ENCODE peak calls at places on chromosomes 4 and X, in five cellular contexts. One of them, this sample, is unnamed.

GRCh38 chr4:158896459-158897238 is 127.8 kb downstream of the FNIP2 start:
- DNase-seq in endodermal cell: no peak
- DNase-seq in non-pigmented ciliary epithelial cell: no peak
- DNase-seq in T-helper 22 cell: no peak
- DNase-seq in sigmoid colon: no peak
- DNase-seq in this sample: no peak

GRCh38 chr4:38128478-38129451 is 168.6 kb downstream of the PTTG2 start:
- DNase-seq in sigmoid colon: no peak
- DNase-seq in endodermal cell: peak; percentile 78
- DNase-seq in T-helper 22 cell: peak; percentile 58
- DNase-seq in non-pigmented ciliary epithelial cell: no peak
- DNase-seq in this sample: no peak

GRCh38 chr4:153509724-153510123 is 43.6 kb downstream of the TMEM131L start:
- DNase-seq in T-helper 22 cell: no peak
- DNase-seq in sigmoid colon: no peak
- DNase-seq in endodermal cell: no peak
- DNase-seq in non-pigmented ciliary epithelial cell: no peak
- DNase-seq in this sample: no peak

GRCh38 chr4:108959497-108959896 is 196.6 kb upstream of the ETNPPL start:
- DNase-seq in T-helper 22 cell: no peak
- DNase-seq in endodermal cell: no peak
- DNase-seq in sigmoid colon: no peak
- DNase-seq in non-pigmented ciliary epithelial cell: no peak
- DNase-seq in this sample: no peak

GRCh38 chr4:156185514-156185913 is 231.8 kb upstream of the CTSO start:
- DNase-seq in T-helper 22 cell: no peak
- DNase-seq in endodermal cell: no peak
- DNase-seq in sigmoid colon: no peak
- DNase-seq in non-pigmented ciliary epithelial cell: no peak
- DNase-seq in this sample: no peak

GRCh38 chr4:124711469-124712416 is 789 bp downstream of the ANKRD50 start:
- DNase-seq in sigmoid colon: peak; percentile 73
- DNase-seq in endodermal cell: peak; percentile 90
- DNase-seq in T-helper 22 cell: peak; percentile 4
- DNase-seq in non-pigmented ciliary epithelial cell: peak; percentile 45
- DNase-seq in this sample: peak; percentile 53

GRCh38 chrX:261858-262390 is 19.3 kb upstream of the PLCXD1 start:
- DNase-seq in sigmoid colon: no peak
- DNase-seq in endodermal cell: peak; percentile 58
- DNase-seq in T-helper 22 cell: no peak
- DNase-seq in non-pigmented ciliary epithelial cell: no peak
- DNase-seq in this sample: no peak

GRCh38 chr4:111399523-111400135 is 745.6 kb upstream of the FAM241A start:
- DNase-seq in non-pigmented ciliary epithelial cell: peak; percentile 8
- DNase-seq in endodermal cell: no peak
- DNase-seq in sigmoid colon: no peak
- DNase-seq in T-helper 22 cell: no peak
- DNase-seq in this sample: no peak

GRCh38 chrX:2485789-2486345 is 14.9 kb downstream of the DHRSX start:
- DNase-seq in sigmoid colon: no peak
- DNase-seq in T-helper 22 cell: no peak
- DNase-seq in non-pigmented ciliary epithelial cell: no peak
- DNase-seq in endodermal cell: peak; percentile 37
- DNase-seq in this sample: no peak

GRCh38 chrX:78839711-78840110 is 92.2 kb downstream of the LPAR4 start:
- DNase-seq in endodermal cell: peak; percentile 50
- DNase-seq in sigmoid colon: no peak
- DNase-seq in T-helper 22 cell: no peak
- DNase-seq in non-pigmented ciliary epithelial cell: no peak
- DNase-seq in this sample: no peak

GRCh38 chrX:9816094-9816700 is 30.0 kb downstream of the SHROOM2 start:
- DNase-seq in T-helper 22 cell: no peak
- DNase-seq in non-pigmented ciliary epithelial cell: peak; percentile 6
- DNase-seq in sigmoid colon: no peak
- DNase-seq in endodermal cell: no peak
- DNase-seq in this sample: no peak

GRCh38 chrX:86103061-86103460 is 45.2 kb upstream of the DACH2 start:
- DNase-seq in endodermal cell: no peak
- DNase-seq in non-pigmented ciliary epithelial cell: no peak
- DNase-seq in T-helper 22 cell: no peak
- DNase-seq in sigmoid colon: no peak
- DNase-seq in this sample: no peak

GRCh38 chr4:80071643-80072606 is 1.1 kb downstream of the ANTXR2 start:
- DNase-seq in endodermal cell: peak; percentile 80
- DNase-seq in sigmoid colon: peak; percentile 78
- DNase-seq in T-helper 22 cell: peak; percentile 34
- DNase-seq in non-pigmented ciliary epithelial cell: no peak
- DNase-seq in this sample: peak; percentile 21

GRCh38 chr4:121778991-121779628 is 14.1 kb upstream of the SMIM43 start:
- DNase-seq in non-pigmented ciliary epithelial cell: no peak
- DNase-seq in T-helper 22 cell: no peak
- DNase-seq in endodermal cell: no peak
- DNase-seq in sigmoid colon: no peak
- DNase-seq in this sample: no peak

GRCh38 chrX:154600962-154601374 is 16.0 kb downstream of the CTAG1A start:
- DNase-seq in T-helper 22 cell: no peak
- DNase-seq in sigmoid colon: no peak
- DNase-seq in endodermal cell: no peak
- DNase-seq in non-pigmented ciliary epithelial cell: no peak
- DNase-seq in this sample: no peak

GRCh38 chrX:114800719-114801118 is 216.7 kb downstream of the IL13RA2 start:
- DNase-seq in sigmoid colon: no peak
- DNase-seq in non-pigmented ciliary epithelial cell: no peak
- DNase-seq in endodermal cell: no peak
- DNase-seq in T-helper 22 cell: no peak
- DNase-seq in this sample: no peak

GRCh38 chr4:174071591-174071990 is 211.9 kb downstream of the FBXO8 start:
- DNase-seq in sigmoid colon: no peak
- DNase-seq in non-pigmented ciliary epithelial cell: no peak
- DNase-seq in T-helper 22 cell: no peak
- DNase-seq in endodermal cell: no peak
- DNase-seq in this sample: no peak

GRCh38 chr4:53854991-53855885 is 209.2 kb downstream of the CHIC2 start:
- DNase-seq in sigmoid colon: no peak
- DNase-seq in non-pigmented ciliary epithelial cell: no peak
- DNase-seq in T-helper 22 cell: no peak
- DNase-seq in endodermal cell: no peak
- DNase-seq in this sample: no peak

GRCh38 chr4:17667253-17667652 is 52.8 kb downstream of the MED28 start:
- DNase-seq in non-pigmented ciliary epithelial cell: no peak
- DNase-seq in sigmoid colon: no peak
- DNase-seq in endodermal cell: no peak
- DNase-seq in T-helper 22 cell: no peak
- DNase-seq in this sample: no peak

GRCh38 chrX:129648514-129649267 is 6.1 kb downstream of the APLN start:
- DNase-seq in endodermal cell: no peak
- DNase-seq in non-pigmented ciliary epithelial cell: no peak
- DNase-seq in T-helper 22 cell: no peak
- DNase-seq in sigmoid colon: no peak
- DNase-seq in this sample: no peak

GRCh38 chrX:129779747-129780146 is at the start of gene SASH3:
- DNase-seq in T-helper 22 cell: peak; percentile 62
- DNase-seq in endodermal cell: no peak
- DNase-seq in sigmoid colon: peak; percentile 78
- DNase-seq in non-pigmented ciliary epithelial cell: no peak
- DNase-seq in this sample: no peak

GRCh38 chrX:10288400-10288799 is 131.6 kb downstream of the CLCN4 start:
- DNase-seq in endodermal cell: no peak
- DNase-seq in T-helper 22 cell: no peak
- DNase-seq in sigmoid colon: no peak
- DNase-seq in non-pigmented ciliary epithelial cell: no peak
- DNase-seq in this sample: no peak

GRCh38 chr4:181569553-181569952 is 673.6 kb upstream of the TENM3 start:
- DNase-seq in non-pigmented ciliary epithelial cell: no peak
- DNase-seq in endodermal cell: no peak
- DNase-seq in T-helper 22 cell: no peak
- DNase-seq in sigmoid colon: no peak
- DNase-seq in this sample: peak; percentile 17